ENCODE peak calls at places on chromosome 16, in ten cellular contexts. K is NCI-H1048; Y is stimulated activated CD4-positive, alpha-beta T cell treated with anti-CD3 and anti-CD28 coated beads, Interleukin-12 subunit alpha, Interleukin-12 subunit beta, amount 100 ng/mL, for 4 hours; I is IMR-90; F is activated CD8-positive, alpha-beta memory T cell treated with anti-CD3 and anti-CD28 coated beads for 48 hours; H is right atrium auricular region; P is AG04450; E is GM03348; N is GOT3; G is hepatic stellate cell. V is an unnamed sample.

GRCh38 chr16:87924041-87924851 is 12.1 kb downstream of the CA5A start:
- DNase-seq in H (no peak), P (no peak), N (no peak), K (no peak), Y (no peak), F (no peak), E (no peak), I (no peak), G (no peak), V (no peak)

GRCh38 chr16:75288596-75289120 is 37.2 kb upstream of the BCAR1 start:
- DNase-seq in F (peak), Y (peak), K (no peak), P (no peak), N (no peak), I (no peak), G (no peak), H (no peak), E (no peak), V (peak)

GRCh38 chr16:89410794-89411309 is 79.5 kb downstream of the ANKRD11 start:
- DNase-seq in H (peak), P (peak), F (no peak), K (no peak), N (no peak), Y (no peak), G (peak), I (peak), E (peak), V (peak)

GRCh38 chr16:85946680-85947510 is 47.9 kb downstream of the IRF8 start:
- DNase-seq in K (no peak), E (no peak), N (no peak), F (no peak), Y (no peak), G (no peak), P (no peak), I (no peak), H (no peak), V (no peak)

GRCh38 chr16:64687796-64688195 is 434.1 kb downstream of the CDH11 start:
- DNase-seq in F (no peak), I (no peak), P (no peak), G (no peak), Y (no peak), K (no peak), E (no peak), N (no peak), H (no peak), V (no peak)

GRCh38 chr16:67150058-67150832 is 553 bp downstream of the B3GNT9 start:
- DNase-seq in H (no peak), K (no peak), N (no peak), F (no peak), I (peak), E (peak), G (peak), P (no peak), Y (no peak), V (peak)

GRCh38 chr16:47408491-47408890 is 52.4 kb downstream of the ITFG1 start:
- DNase-seq in N (no peak), Y (no peak), K (no peak), I (no peak), F (no peak), P (no peak), H (no peak), G (no peak), E (no peak), V (no peak)

GRCh38 chr16:1133271-1133670 is 19.6 kb upstream of the CACNA1H start:
- DNase-seq in H (no peak), Y (no peak), K (no peak), N (no peak), P (no peak), F (no peak), E (no peak), G (no peak), I (no peak), V (no peak)

GRCh38 chr16:84869464-84869863 is 49.7 kb downstream of the CRISPLD2 start:
- DNase-seq in H (no peak), E (no peak), F (no peak), N (no peak), G (no peak), P (no peak), K (no peak), I (no peak), Y (no peak), V (no peak)

V was measured in activated naive CD4-positive, alpha-beta T cell treated with Interleukin-2 at 50 U/mL for 16 hours.